ENCODE peak calls at places on chromosome 15, in seven cellular contexts. T is body of pancreas, M is GM20000, I is EL, S is LoVo, H is H9, N is NCI-H345. A is an unnamed sample.

GRCh38 chr15:58931985-58932384 is 1.5 kb downstream of the SLTM start:
- DNase-seq in T (no peak), M (peak), I (peak), S (peak), H (no peak), N (no peak), A (peak)

GRCh38 chr15:57526615-57527014 is 65.1 kb upstream of the MYZAP start:
- DNase-seq in T (no peak), M (no peak), I (no peak), S (no peak), H (no peak), N (no peak), A (no peak)

GRCh38 chr15:65038428-65038827 is 6.8 kb upstream of the SLC51B start:
- DNase-seq in T (no peak), M (no peak), I (no peak), S (no peak), H (no peak), N (no peak), A (no peak)

GRCh38 chr15:85707519-85708338 is 87.0 kb downstream of the KLHL25 start:
- DNase-seq in T (peak), M (no peak), I (peak), S (no peak), H (no peak), N (no peak), A (peak)

GRCh38 chr15:72318408-72318942 is 1.5 kb downstream of the CELF6 start:
- DNase-seq in T (no peak), M (no peak), I (no peak), S (no peak), H (no peak), N (no peak), A (no peak)

GRCh38 chr15:65512807-65513416 is 4.6 kb downstream of the DPP8 start:
- DNase-seq in T (peak), M (no peak), I (no peak), S (no peak), H (no peak), N (no peak), A (peak)

GRCh38 chr15:60070838-60071493 is 66.9 kb downstream of the FOXB1 start:
- DNase-seq in T (no peak), M (no peak), I (peak), S (peak), H (no peak), N (no peak), A (peak)

GRCh38 chr15:33565099-33565498 is 254.3 kb downstream of the RYR3 start:
- DNase-seq in T (no peak), M (no peak), I (peak), S (no peak), H (no peak), N (peak), A (peak)

GRCh38 chr15:89211678-89212170 is 9.7 kb downstream of the RLBP1 start:
- DNase-seq in T (no peak), M (no peak), I (no peak), S (no peak), H (no peak), N (no peak), A (no peak)

GRCh38 chr15:101054116-101054515 is 135.0 kb downstream of the LRRK1 start:
- DNase-seq in T (no peak), M (no peak), I (no peak), S (no peak), H (no peak), N (no peak), A (no peak)

GRCh38 chr15:20348291-20348899 is 193.2 kb downstream of the GOLGA6L6 start:
- DNase-seq in T (no peak), M (peak), I (no peak), S (no peak), H (peak), N (no peak), A (no peak)

GRCh38 chr15:92429378-92430066 is 35.8 kb downstream of the ST8SIA2 start:
- DNase-seq in T (no peak), M (no peak), I (peak), S (peak), H (no peak), N (peak), A (no peak)

GRCh38 chr15:47409038-47409437 is 308.3 kb upstream of the SEMA6D start:
- DNase-seq in T (no peak), M (no peak), I (no peak), S (no peak), H (no peak), N (no peak), A (no peak)